ENCODE peak calls at places on chromosomes 5 and 9, in four cellular contexts. E, G, N and A are unnamed samples.

GRCh38 chr9:6590329-6590728 is 55.2 kb downstream of the GLDC start:
- DNase-seq in E (no peak), N (no peak), G (no peak), A (no peak)

GRCh38 chr5:83376461-83376860 is 95.1 kb upstream of the VCAN start:
- DNase-seq in N (no peak), E (no peak), G (no peak), A (no peak)

GRCh38 chr5:138334867-138335447 is 3.1 kb upstream of the FAM53C start:
- DNase-seq in G (no peak), E (no peak), N (no peak), A (no peak)

GRCh38 chr5:146815423-146815822 is 63.1 kb downstream of the PPP2R2B start:
- DNase-seq in G (no peak), N (no peak), E (no peak), A (no peak)

GRCh38 chr5:111679611-111680010 is 77.4 kb downstream of the NREP start:
- DNase-seq in G (no peak), N (no peak), E (no peak), A (no peak)

GRCh38 chr9:136545065-136545965 is 533 bp downstream of the NOTCH1 start:
- DNase-seq in E (peak), N (no peak), G (no peak), A (peak)

GRCh38 chr9:4686584-4686983 is 7.2 kb downstream of the CDC37L1 start:
- DNase-seq in N (no peak), G (no peak), E (no peak), A (no peak)

GRCh38 chr9:125913551-125913950 is 166.4 kb downstream of the PBX3 start:
- DNase-seq in N (no peak), G (no peak), E (no peak), A (no peak)

GRCh38 chr9:120412425-120412951 is 167.5 kb downstream of the CDK5RAP2 start:
- DNase-seq in E (no peak), N (no peak), G (no peak), A (no peak)